ENCODE peak calls at places on chromosomes 7 and 10, in eight cellular contexts. E, J, L, B, X, M, Y and K are unnamed samples. For H3K4me1, the result is how much of the 10 kb centered on the place peaks cover.

GRCh38 chr10:1706711-1707110 is 30.6 kb downstream of the ADARB2 start:
- DNase-seq in E (no peak), J (no peak), L (no peak), B (no peak), X (no peak), M (no peak), Y (peak), K (no peak)

GRCh38 chr7:129529643-129530042 is 27.3 kb downstream of the SMKR1 start:
- DNase-seq in E (no peak), J (no peak), L (no peak), B (no peak), X (no peak), M (no peak), Y (no peak), K (no peak)

GRCh38 chr10:127017406-127018297 is 112.4 kb downstream of the DOCK1 start:
- DNase-seq in E (no peak), J (no peak), L (no peak), B (no peak), X (no peak), M (no peak), Y (no peak), K (no peak)

GRCh38 chr7:44961844-44962482 is 16.9 kb downstream of the MYO1G start:
- DNase-seq in E (no peak), J (no peak), L (no peak), B (no peak), X (no peak), M (no peak), Y (no peak), K (no peak)

GRCh38 chr10:133312769-133313145 is 4.0 kb downstream of the ZNF511 start:
- DNase-seq in E (no peak), J (no peak), L (no peak), B (no peak), X (no peak), M (no peak), Y (no peak), K (no peak)

GRCh38 chr7:31106303-31107105 is 54.4 kb downstream of the ADCYAP1R1 start:
- DNase-seq in E (no peak), J (no peak), L (no peak), B (no peak), X (no peak), M (no peak), Y (no peak), K (no peak)

GRCh38 chr10:14692344-14693199 is 82.1 kb downstream of the FAM107B start:
- DNase-seq in E (no peak), J (no peak), L (peak), B (no peak), X (no peak), M (no peak), Y (no peak), K (no peak)

GRCh38 chr7:44353668-44354067 is 28.3 kb upstream of the CAMK2B start:
- DNase-seq in E (no peak), J (no peak), L (no peak), B (no peak), X (no peak), M (no peak), Y (no peak), K (no peak)

GRCh38 chr10:101444058-101444457 is 90.1 kb downstream of the BTRC start:
- DNase-seq in E (no peak), J (no peak), L (no peak), B (no peak), X (no peak), M (no peak), Y (peak), K (no peak)

GRCh38 chr7:24801910-24802699 is 44.8 kb upstream of the GSDME start:
- DNase-seq in E (no peak), J (no peak), L (no peak), B (no peak), X (no peak), M (no peak), Y (no peak), K (no peak)

GRCh38 chr7:130154501-130155317 is 50.5 kb downstream of the TMEM209 start:
- DNase-seq in E (peak), J (peak), L (peak), B (no peak), X (no peak), M (no peak), Y (no peak), K (no peak)

GRCh38 chr7:42456756-42457276 is 219.8 kb upstream of the GLI3 start:
- DNase-seq in E (no peak), J (no peak), L (no peak), B (no peak), X (no peak), M (no peak), Y (no peak), K (no peak)

GRCh38 chr10:69045441-69046300 is 42.2 kb upstream of the SRGN start:
- DNase-seq in E (no peak), J (no peak), L (no peak), B (no peak), X (no peak), M (no peak), Y (no peak), K (no peak)

GRCh38 chr10:114077815-114078219 is 34.2 kb downstream of the ADRB1 start:
- DNase-seq in E (no peak), J (no peak), L (no peak), B (no peak), X (no peak), M (no peak), Y (no peak), K (no peak)

GRCh38 chr7:17598846-17599245 is 300.4 kb downstream of the AHR start:
- DNase-seq in E (no peak), J (no peak), L (no peak), B (no peak), X (no peak), M (no peak), Y (no peak), K (no peak)

GRCh38 chr10:87058171-87058570 is 36.5 kb downstream of the GLUD1 start:
- DNase-seq in E (no peak), J (no peak), L (no peak), B (no peak), X (no peak), M (no peak), Y (no peak), K (no peak)

GRCh38 chr10:43692051-43692825 is 43.6 kb upstream of the ZNF32 start:
- DNase-seq in E (no peak), J (no peak), L (no peak), B (no peak), X (no peak), M (no peak), Y (no peak), K (no peak)

GRCh38 chr7:17040701-17041100 is 158.9 kb upstream of the AGR3 start:
- DNase-seq in E (no peak), J (no peak), L (no peak), B (no peak), X (no peak), M (no peak), Y (no peak), K (no peak)

GRCh38 chr10:109746861-109747260 is 176.4 kb downstream of the XPNPEP1 start:
- DNase-seq in E (no peak), J (no peak), L (no peak), B (no peak), X (no peak), M (no peak), Y (no peak), K (no peak)

GRCh38 chr10:4013651-4014085 is 228.7 kb upstream of the KLF6 start:
- DNase-seq in E (no peak), J (no peak), L (peak), B (no peak), X (no peak), M (no peak), Y (no peak), K (no peak)

GRCh38 chr10:77415311-77415960 is 222.2 kb downstream of the KCNMA1 start:
- DNase-seq in E (no peak), J (no peak), L (no peak), B (no peak), X (no peak), M (no peak), Y (no peak), K (no peak)

GRCh38 chr7:85896531-85896930 is 709.7 kb upstream of the SEMA3D start:
- DNase-seq in E (no peak), J (no peak), L (no peak), B (no peak), X (no peak), M (no peak), Y (no peak), K (no peak)

GRCh38 chr7:158362001-158362400 is 225.6 kb downstream of the PTPRN2 start:
- DNase-seq in E (no peak), J (no peak), L (no peak), B (peak), X (no peak), M (no peak), Y (no peak), K (no peak)

GRCh38 chr7:34662058-34662457 is 4.0 kb downstream of the NPSR1 start:
- DNase-seq in E (no peak), J (no peak), L (no peak), B (no peak), X (no peak), M (no peak), Y (no peak), K (no peak)

GRCh38 chr10:56596257-56596656 is 235.2 kb upstream of the ZWINT start:
- DNase-seq in E (no peak), J (no peak), L (no peak), B (no peak), X (no peak), M (no peak), Y (no peak), K (no peak)

GRCh38 chr10:16752099-16752498 is 65.1 kb downstream of the RSU1 start:
- DNase-seq in E (no peak), J (no peak), L (no peak), B (no peak), X (no peak), M (no peak), Y (no peak), K (no peak)

GRCh38 chr7:157604661-157605381 is 268.0 kb downstream of the DNAJB6 start:
- DNase-seq in E (no peak), J (no peak), L (no peak), B (no peak), X (no peak), M (no peak), Y (no peak), K (no peak)

GRCh38 chr10:122267849-122268737 is 3.0 kb upstream of the BTBD16 start:
- DNase-seq in E (peak), J (no peak), L (peak), B (no peak), X (no peak), M (no peak), Y (peak), K (no peak)

GRCh38 chr10:69057951-69058297 is 30.0 kb upstream of the SRGN start:
- DNase-seq in E (no peak), J (no peak), L (no peak), B (no peak), X (no peak), M (no peak), Y (no peak), K (no peak)

GRCh38 chr10:94308866-94309265 is 53.9 kb downstream of the NOC3L start:
- DNase-seq in E (no peak), J (no peak), L (no peak), B (no peak), X (no peak), M (no peak), Y (no peak), K (no peak)

GRCh38 chr7:84624527-84624926 is 429.9 kb upstream of the SEMA3A start:
- DNase-seq in E (no peak), J (no peak), L (no peak), B (no peak), X (no peak), M (no peak), Y (no peak), K (no peak)

GRCh38 chr10:123241391-123242141 is 87.4 kb downstream of the BUB3 start:
- DNase-seq in E (no peak), J (no peak), L (no peak), B (no peak), X (no peak), M (no peak), Y (peak), K (no peak)

GRCh38 chr7:140876519-140877248 is 48.0 kb downstream of the BRAF start:
- DNase-seq in E (no peak), J (no peak), L (no peak), B (no peak), X (no peak), M (no peak), Y (no peak), K (no peak)

GRCh38 chr7:133021196-133021595 is 60.7 kb downstream of the CHCHD3 start:
- DNase-seq in E (no peak), J (no peak), L (no peak), B (no peak), X (no peak), M (no peak), Y (no peak), K (no peak)

GRCh38 chr10:36366843-36367242 is 724.7 kb upstream of the FZD8 start:
- DNase-seq in E (no peak), J (no peak), L (no peak), B (no peak), X (no peak), M (no peak), Y (no peak), K (no peak)

GRCh38 chr7:131607291-131608111 is 51.1 kb upstream of the PODXL start:
- DNase-seq in E (no peak), J (no peak), L (no peak), B (no peak), X (no peak), M (no peak), Y (no peak), K (no peak)

GRCh38 chr10:111990734-111991133 is 192.8 kb downstream of the GPAM start:
- DNase-seq in E (no peak), J (no peak), L (no peak), B (no peak), X (no peak), M (no peak), Y (no peak), K (no peak)

GRCh38 chr10:110898391-110898790 is 20.6 kb downstream of the BBIP1 start:
- DNase-seq in E (no peak), J (no peak), L (no peak), B (no peak), X (no peak), M (no peak), Y (no peak), K (no peak)
- H3K4me1 ChIP-seq in E (under half), J (under half), L (under half), B (under half), X (under half), M (under half), Y (under half), K (under half)

GRCh38 chr10:50563906-50564305 is 59.9 kb downstream of the SGMS1 start:
- DNase-seq in E (peak), J (no peak), L (peak), B (no peak), X (no peak), M (no peak), Y (no peak), K (no peak)
- H3K4me1 ChIP-seq in E (under half), J (under half), L (under half), B (under half), X (under half), M (under half), Y (under half), K (under half)

GRCh38 chr7:127900116-127900515 is 131.1 kb downstream of the LRRC4 start:
- DNase-seq in E (no peak), J (no peak), L (no peak), B (no peak), X (no peak), M (no peak), Y (no peak), K (no peak)
- H3K4me1 ChIP-seq in E (under half), J (under half), L (under half), B (under half), X (under half), M (under half), Y (under half), K (under half)

GRCh38 chr7:150787321-150788281 is 12.6 kb downstream of the TMEM176B start:
- DNase-seq in E (peak), J (no peak), L (peak), B (no peak), X (no peak), M (no peak), Y (no peak), K (no peak)

GRCh38 chr7:150788474-150789269 is 11.5 kb downstream of the TMEM176B start:
- DNase-seq in E (no peak), J (peak), L (peak), B (no peak), X (no peak), M (no peak), Y (no peak), K (no peak)

GRCh38 chr7:150781961-150782360 is 18.2 kb downstream of the TMEM176B start:
- DNase-seq in E (no peak), J (no peak), L (no peak), B (no peak), X (no peak), M (no peak), Y (no peak), K (no peak)

GRCh38 chr7:150784120-150784736 is 15.9 kb downstream of the TMEM176B start:
- DNase-seq in E (peak), J (no peak), L (peak), B (no peak), X (no peak), M (no peak), Y (no peak), K (no peak)

GRCh38 chr7:150784954-150785353 is 15.2 kb downstream of the TMEM176B start:
- DNase-seq in E (peak), J (no peak), L (peak), B (no peak), X (no peak), M (no peak), Y (no peak), K (no peak)
- H3K4me1 ChIP-seq in E (under half), J (under half), L (under half), B (under half), X (under half), M (under half), Y (under half), K (under half)

GRCh38 chr7:94303736-94304135 is 91.0 kb upstream of the COL1A2 start:
- DNase-seq in E (no peak), J (no peak), L (peak), B (peak), X (no peak), M (no peak), Y (no peak), K (no peak)
- H3K4me1 ChIP-seq in E (under half), J (under half), L (under half), B (under half), X (under half), M (under half), Y (under half), K (under half)

DNA sequence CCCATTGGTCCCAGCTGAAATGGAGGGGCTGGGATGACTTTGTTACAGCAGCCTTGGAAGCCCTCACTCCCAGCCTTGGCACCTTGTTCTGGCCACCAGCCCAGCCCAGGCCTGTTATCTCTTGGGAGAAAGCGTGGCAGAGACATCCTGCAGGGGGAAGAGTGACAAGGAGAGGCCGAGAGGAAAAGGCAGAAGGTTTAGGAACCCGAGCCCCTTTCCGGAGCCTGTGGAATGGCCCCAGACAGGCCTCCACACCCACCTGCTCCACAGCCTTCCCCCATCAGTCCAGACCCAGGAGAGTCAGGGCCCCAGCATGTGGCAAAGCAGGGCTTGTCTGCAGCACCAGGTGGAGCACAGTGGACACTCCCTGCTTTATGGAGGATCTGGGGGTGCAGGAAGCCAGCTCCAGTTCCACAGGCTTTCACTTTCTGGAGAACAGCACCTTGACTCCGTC is 24.1 kb upstream of the TRIM8 start:
- DNase-seq in E (peak), J (peak), L (no peak), B (no peak), X (no peak), M (no peak), Y (no peak), K (no peak)
- H3K4me1 ChIP-seq in E (under half), J (half or more), L (under half), B (under half), X (under half), M (under half), Y (under half), K (under half)

GRCh38 chr10:125158528-125159485 is 1.6 kb downstream of the CTBP2 start:
- DNase-seq in E (peak), J (peak), L (peak), B (peak), X (no peak), M (no peak), Y (no peak), K (peak)

GRCh38 chr10:125159486-125159931 is 854 bp downstream of the CTBP2 start:
- DNase-seq in E (peak), J (peak), L (no peak), B (no peak), X (no peak), M (no peak), Y (no peak), K (no peak)

GRCh38 chr10:125160856-125161569 is 650 bp upstream of the CTBP2 start:
- DNase-seq in E (peak), J (peak), L (peak), B (peak), X (no peak), M (no peak), Y (no peak), K (peak)

GRCh38 chr10:125161570-125162139 is 1.3 kb upstream of the CTBP2 start:
- DNase-seq in E (peak), J (peak), L (no peak), B (no peak), X (no peak), M (no peak), Y (no peak), K (no peak)

DNA sequence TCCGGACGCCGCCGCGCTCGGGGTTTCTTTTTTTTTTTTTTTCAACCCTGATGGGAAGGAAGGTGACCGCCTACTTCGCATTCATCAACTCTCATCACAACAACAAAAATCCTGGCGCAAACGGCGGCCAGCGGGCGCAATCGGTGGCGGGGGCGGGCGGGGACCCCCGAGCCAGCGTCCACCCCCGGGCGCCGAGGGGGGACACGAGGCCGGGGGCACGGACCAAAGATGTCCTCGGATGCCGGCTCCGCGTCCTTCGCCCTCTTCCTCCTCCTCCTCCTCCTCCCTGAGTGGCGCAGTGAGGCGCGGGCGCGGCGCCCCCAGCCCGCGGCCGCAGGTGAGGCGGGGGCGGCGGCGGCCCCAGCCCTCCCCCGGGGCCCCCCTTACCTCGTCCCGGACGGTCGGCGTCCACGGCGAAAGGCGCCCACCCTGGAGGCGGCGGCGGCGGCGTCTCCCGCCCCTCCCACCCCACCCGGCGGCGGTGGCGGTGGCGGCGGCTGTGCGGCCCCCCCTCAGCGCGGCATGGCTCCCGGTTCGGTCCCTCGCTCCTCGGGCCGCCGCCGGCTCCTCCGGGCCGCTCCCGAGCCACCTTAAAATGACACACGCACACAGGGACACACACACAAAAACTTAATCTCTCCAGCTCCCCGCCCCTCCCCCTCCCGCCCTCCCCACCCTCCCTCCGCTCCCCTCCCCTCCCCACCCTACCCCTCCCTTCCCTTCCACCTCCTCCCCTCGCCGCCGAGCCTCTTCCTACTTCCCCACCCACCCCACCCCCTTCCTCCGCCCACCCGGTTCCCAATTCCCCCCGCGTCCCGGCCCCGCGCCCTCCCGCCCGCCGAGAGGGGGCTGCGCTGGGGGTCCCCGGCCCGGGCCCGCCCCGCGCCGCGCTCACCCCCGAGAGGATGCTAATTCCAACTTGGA is at the start of gene CTBP2:
- DNase-seq in E (peak), J (peak), L (peak), B (peak), X (no peak), M (no peak), Y (no peak), K (peak)
- H3K4me1 ChIP-seq in E (under half), J (under half), L (under half), B (under half), X (under half), M (under half), Y (under half), K (under half)

GRCh38 chr10:88092975-88093374 is 229.6 kb downstream of the PTEN start:
- DNase-seq in E (no peak), J (no peak), L (no peak), B (no peak), X (no peak), M (no peak), Y (no peak), K (no peak)

GRCh38 chr10:88094795-88095194 is 231.4 kb downstream of the PTEN start:
- DNase-seq in E (no peak), J (no peak), L (no peak), B (no peak), X (no peak), M (no peak), Y (no peak), K (no peak)

GRCh38 chr10:88095291-88095721 is 231.9 kb downstream of the PTEN start:
- DNase-seq in E (no peak), J (no peak), L (no peak), B (no peak), X (no peak), M (no peak), Y (no peak), K (no peak)

GRCh38 chr10:88095778-88096452 is 232.5 kb downstream of the PTEN start:
- DNase-seq in E (no peak), J (no peak), L (no peak), B (no peak), X (no peak), M (no peak), Y (no peak), K (no peak)

GRCh38 chr10:88097092-88097894 is 233.9 kb downstream of the PTEN start:
- DNase-seq in E (no peak), J (no peak), L (no peak), B (no peak), X (no peak), M (no peak), Y (no peak), K (no peak)
- H3K4me1 ChIP-seq in E (under half), J (under half), L (under half), B (under half), X (under half), M (under half), Y (under half), K (under half)

GRCh38 chr10:31397852-31398251 is 78.8 kb downstream of the ZEB1 start:
- DNase-seq in E (no peak), J (no peak), L (no peak), B (no peak), X (no peak), M (no peak), Y (no peak), K (no peak)
- H3K4me1 ChIP-seq in E (under half), J (half or more), L (under half), B (under half), X (half or more), M (under half), Y (under half), K (under half)